ENCODE peak calls at places on chromosomes 5 and 9, in six cellular contexts. X is omental fat pad; I is CD4-positive, alpha-beta memory T cell; Q is epithelial cell of esophagus; C is ACHN; E is body of pancreas. V is an unnamed sample.

GRCh38 chr9:74960548-74960947 is 7.8 kb upstream of the C9orf40 start:
- DNase-seq in X (no peak), I (no peak), Q (peak), C (no peak), E (no peak), V (no peak)

GRCh38 chr9:135226369-135227050 is 139.0 kb downstream of the OLFM1 start:
- DNase-seq in X (no peak), I (no peak), Q (no peak), C (no peak), E (no peak), V (no peak)

GRCh38 chr5:91281409-91281808 is 101.7 kb downstream of the ARRDC3 start:
- DNase-seq in X (no peak), I (no peak), Q (peak), C (peak), E (no peak), V (no peak)

GRCh38 chr5:3350781-3351180 is 244.9 kb upstream of the IRX1 start:
- DNase-seq in X (no peak), I (no peak), Q (no peak), C (no peak), E (no peak), V (no peak)

GRCh38 chr9:33480976-33481375 is 7.3 kb upstream of the NOL6 start:
- DNase-seq in X (no peak), I (no peak), Q (no peak), C (no peak), E (no peak), V (no peak)

GRCh38 chr5:107294151-107294550 is 376.6 kb downstream of the EFNA5 start:
- DNase-seq in X (no peak), I (no peak), Q (no peak), C (no peak), E (no peak), V (no peak)

GRCh38 chr5:72598461-72599433 is 91.5 kb upstream of the ZNF366 start:
- DNase-seq in X (no peak), I (no peak), Q (peak), C (no peak), E (peak), V (no peak)

GRCh38 chr5:82855893-82856292 is 221.3 kb downstream of the TMEM167A start:
- DNase-seq in X (no peak), I (no peak), Q (no peak), C (no peak), E (no peak), V (no peak)

GRCh38 chr5:144484124-144484897 is 313.6 kb downstream of the KCTD16 start:
- DNase-seq in X (no peak), I (no peak), Q (peak), C (peak), E (no peak), V (no peak)

GRCh38 chr5:78587775-78588291 is 60.7 kb downstream of the LHFPL2 start:
- DNase-seq in X (no peak), I (no peak), Q (no peak), C (no peak), E (peak), V (no peak)

GRCh38 chr5:10329808-10330481 is 22.2 kb upstream of the CMBL start:
- DNase-seq in X (no peak), I (no peak), Q (no peak), C (no peak), E (peak), V (no peak)

GRCh38 chr5:173963867-173964429 is 25.0 kb upstream of the C5orf47 start:
- DNase-seq in X (no peak), I (peak), Q (peak), C (no peak), E (no peak), V (peak)

GRCh38 chr9:86487222-86487841 is 133.1 kb upstream of the TUT7 start:
- DNase-seq in X (no peak), I (no peak), Q (peak), C (peak), E (no peak), V (no peak)

GRCh38 chr5:138960145-138960692 is 85.1 kb upstream of the LRRTM2 start:
- DNase-seq in X (no peak), I (no peak), Q (no peak), C (no peak), E (no peak), V (no peak)

GRCh38 chr5:7478459-7478858 is 82.5 kb downstream of the ADCY2 start:
- DNase-seq in X (no peak), I (no peak), Q (no peak), C (no peak), E (no peak), V (no peak)

GRCh38 chr5:45774528-45774927 is 78.3 kb upstream of the HCN1 start:
- DNase-seq in X (no peak), I (no peak), Q (no peak), C (peak), E (no peak), V (no peak)

GRCh38 chr5:158911693-158912363 is 187.9 kb downstream of the EBF1 start:
- DNase-seq in X (no peak), I (no peak), Q (no peak), C (no peak), E (no peak), V (no peak)

GRCh38 chr9:4670591-4670990 is 4.3 kb upstream of the SPATA6L start:
- DNase-seq in X (no peak), I (no peak), Q (no peak), C (no peak), E (no peak), V (no peak)

GRCh38 chr9:13387668-13388124 is 108.2 kb upstream of the MPDZ start:
- DNase-seq in X (no peak), I (no peak), Q (no peak), C (no peak), E (peak), V (no peak)

GRCh38 chr9:124799274-124800006 is 22.5 kb downstream of the OLFML2A start:
- DNase-seq in X (no peak), I (no peak), Q (no peak), C (no peak), E (peak), V (no peak)

GRCh38 chr5:23507278-23507685 is at the start of gene PRDM9:
- DNase-seq in X (no peak), I (no peak), Q (peak), C (no peak), E (peak), V (peak)

GRCh38 chr5:173772407-173773059 is 115.6 kb upstream of the CPEB4 start:
- DNase-seq in X (no peak), I (no peak), Q (no peak), C (no peak), E (peak), V (no peak)

GRCh38 chr9:21326526-21327139 is 8.6 kb downstream of the KLHL9 start:
- DNase-seq in X (no peak), I (peak), Q (peak), C (no peak), E (no peak), V (no peak)

GRCh38 chr9:96192710-96193109 is 109.3 kb downstream of the HSD17B3 start:
- DNase-seq in X (no peak), I (no peak), Q (no peak), C (no peak), E (no peak), V (no peak)

GRCh38 chr5:41637869-41638268 is 127.5 kb upstream of the PLCXD3 start:
- DNase-seq in X (no peak), I (no peak), Q (no peak), C (no peak), E (no peak), V (no peak)

GRCh38 chr9:93346240-93347112 is 105.0 kb upstream of the FAM120A start:
- DNase-seq in X (no peak), I (no peak), Q (no peak), C (no peak), E (no peak), V (no peak)

GRCh38 chr5:105581988-105582690 is 2019.5 kb upstream of the NUDT12 start:
- DNase-seq in X (no peak), I (no peak), Q (no peak), C (no peak), E (no peak), V (no peak)

GRCh38 chr5:154244476-154244875 is 53.9 kb downstream of the GALNT10 start:
- DNase-seq in X (no peak), I (no peak), Q (no peak), C (no peak), E (no peak), V (no peak)

GRCh38 chr9:116984111-116984510 is 297.0 kb downstream of the TRIM32 start:
- DNase-seq in X (no peak), I (no peak), Q (no peak), C (no peak), E (no peak), V (no peak)

GRCh38 chr9:127854169-127854833 is at the start of gene ENG:
- DNase-seq in X (no peak), I (peak), Q (peak), C (no peak), E (peak), V (peak)

GRCh38 chr9:3447813-3448212 is 78.0 kb downstream of the RFX3 start:
- DNase-seq in X (no peak), I (no peak), Q (no peak), C (no peak), E (no peak), V (no peak)

GRCh38 chr5:1446602-1447343 is 1.5 kb upstream of the SLC6A3 start:
- DNase-seq in X (no peak), I (no peak), Q (no peak), C (no peak), E (no peak), V (no peak)